ENCODE peak calls at places on chromosome 17, in four cellular contexts. X is colonic mucosa, Y is adrenal gland, T is foreskin melanocyte. G is an unnamed sample.

GRCh38 chr17:65389426-65389825 is 172.0 kb downstream of the AXIN2 start:
- DNase-seq in T (no peak), Y (no peak), X (no peak), G (no peak)

GRCh38 chr17:80874866-80875445 is 116.7 kb upstream of the CHMP6 start:
- DNase-seq in T (no peak), X (no peak), Y (no peak), G (peak; percentile 12)

GRCh38 chr17:70329751-70330150 is 160.4 kb downstream of the KCNJ2 start:
- DNase-seq in T (no peak), X (no peak), Y (no peak), G (no peak)

GRCh38 chr17:27895110-27895895 is 2.1 kb upstream of the LYRM9 start:
- DNase-seq in X (no peak), T (no peak), Y (no peak), G (no peak)

GRCh38 chr17:29563816-29564215 is 3.0 kb downstream of the ABHD15 start:
- DNase-seq in Y (no peak), T (no peak), X (no peak), G (no peak)

GRCh38 chr17:80385046-80385445 is 29.9 kb upstream of the ENDOV start:
- DNase-seq in Y (no peak), X (no peak), T (no peak), G (no peak)

GRCh38 chr17:78253946-78254672 is 22.7 kb downstream of the TMEM235 start:
- DNase-seq in X (peak; percentile 90), Y (peak; percentile 79), T (peak; percentile 59), G (peak; percentile 93)

GRCh38 chr17:75910699-75911098 is 6.0 kb upstream of the MRPL38 start:
- DNase-seq in X (no peak), T (no peak), Y (no peak), G (no peak)

GRCh38 chr17:6610011-6610410 is 30.5 kb downstream of the KIAA0753 start:
- DNase-seq in X (no peak), T (no peak), Y (no peak), G (no peak)

GRCh38 chr17:7438050-7438614 is 1.2 kb upstream of the FGF11 start:
- DNase-seq in X (peak; percentile 59), Y (peak; percentile 79), T (no peak), G (peak; percentile 85)